ENCODE peak calls at places on chromosome 14, in four cellular contexts. G is GM12865, M is endothelial cell, Z is colonic mucosa. U is an unnamed sample.

GRCh38 chr14:68722968-68723577 is 69.8 kb downstream of the ZFP36L1 start:
- DNase-seq in Z (no peak), G (no peak), M (no peak), U (no peak)

GRCh38 chr14:73463411-73463810 is 5.1 kb upstream of the NUMB start:
- DNase-seq in G (peak), M (no peak), Z (no peak), U (no peak)

GRCh38 chr14:88614218-88614907 is 51.5 kb downstream of the ZC3H14 start:
- DNase-seq in G (peak), M (no peak), Z (no peak), U (no peak)

GRCh38 chr14:61064210-61064609 is 83.2 kb downstream of the SLC38A6 start:
- DNase-seq in Z (no peak), G (no peak), M (no peak), U (no peak)

GRCh38 chr14:105059917-105060565 is 5.2 kb downstream of the GPR132 start:
- DNase-seq in Z (no peak), M (no peak), G (no peak), U (no peak)

GRCh38 chr14:90332271-90332584 is 487 bp upstream of the NRDE2 start:
- DNase-seq in Z (no peak), G (no peak), M (no peak), U (no peak)

GRCh38 chr14:104688755-104689619 is at the start of gene INF2:
- DNase-seq in G (peak), Z (peak), M (peak), U (peak)

GRCh38 chr14:50038398-50039119 is 77.8 kb downstream of the VCPKMT start:
- DNase-seq in G (peak), M (no peak), Z (no peak), U (no peak)

GRCh38 chr14:31090872-31091764 is 64.9 kb upstream of the STRN3 start:
- DNase-seq in Z (peak), G (no peak), M (no peak), U (peak)

GRCh38 chr14:96567289-96567899 is 65.2 kb downstream of the PAPOLA start:
- DNase-seq in M (no peak), G (peak), Z (no peak), U (peak)

GRCh38 chr14:64937821-64938193 is 4.7 kb downstream of the GPX2 start:
- DNase-seq in Z (no peak), M (no peak), G (no peak), U (no peak)

GRCh38 chr14:68668028-68668427 is 124.8 kb downstream of the ZFP36L1 start:
- DNase-seq in M (no peak), Z (no peak), G (no peak), U (no peak)

GRCh38 chr14:57389646-57390036 is 745 bp upstream of the NAA30 start:
- DNase-seq in G (no peak), Z (no peak), M (peak), U (peak)

GRCh38 chr14:85482549-85482948 is 47.4 kb upstream of the FLRT2 start:
- DNase-seq in Z (no peak), M (no peak), G (no peak), U (no peak)

GRCh38 chr14:102805454-102805891 is 28.2 kb downstream of the TRAF3 start:
- DNase-seq in M (no peak), G (peak), Z (no peak), U (no peak)

GRCh38 chr14:104559769-104560585 is 19.6 kb upstream of the C14orf180 start:
- DNase-seq in M (no peak), Z (no peak), G (no peak), U (no peak)

GRCh38 chr14:22830329-22831010 is 783 bp downstream of the MRPL52 start:
- DNase-seq in M (no peak), Z (no peak), G (no peak), U (no peak)

GRCh38 chr14:55645845-55646832 is 66.1 kb downstream of the KTN1 start:
- DNase-seq in G (no peak), Z (no peak), M (no peak), U (no peak)

GRCh38 chr14:36503771-36504741 is 16.0 kb downstream of the NKX2-1 start:
- DNase-seq in Z (no peak), G (no peak), M (no peak), U (no peak)

GRCh38 chr14:81220488-81220766 is 332 bp downstream of the GTF2A1 start:
- DNase-seq in Z (no peak), M (no peak), G (no peak), U (no peak)

GRCh38 chr14:28783593-28784143 is 17.1 kb downstream of the FOXG1 start:
- DNase-seq in G (no peak), Z (no peak), M (no peak), U (no peak)

GRCh38 chr14:73124180-73124894 is 12.0 kb upstream of the PSEN1 start:
- DNase-seq in G (no peak), Z (no peak), M (no peak), U (no peak)

GRCh38 chr14:79878785-79879184 is 332.5 kb downstream of the DIO2 start:
- DNase-seq in M (no peak), Z (no peak), G (no peak), U (no peak)

GRCh38 chr14:99689266-99690236 is 5.5 kb downstream of the CYP46A1 start:
- DNase-seq in M (no peak), Z (no peak), G (no peak), U (no peak)

GRCh38 chr14:91835920-91836843 is 31.2 kb downstream of the TC2N start:
- DNase-seq in Z (peak), M (peak), G (peak), U (peak)

GRCh38 chr14:80146941-80147340 is 64.4 kb downstream of the DIO2 start:
- DNase-seq in M (no peak), Z (no peak), G (no peak), U (no peak)

GRCh38 chr14:102603293-102603907 is 11.0 kb downstream of the RCOR1 start:
- DNase-seq in M (no peak), Z (no peak), G (no peak), U (no peak)

GRCh38 chr14:81323621-81324400 is 76.3 kb downstream of the STON2 start:
- DNase-seq in G (no peak), M (peak), Z (peak), U (peak)

GRCh38 chr14:37695836-37696235 is 100.4 kb downstream of the TTC6 start:
- DNase-seq in M (no peak), Z (no peak), G (no peak), U (no peak)

GRCh38 chr14:99872786-99873440 is 79.7 kb downstream of the EML1 start:
- DNase-seq in Z (no peak), M (no peak), G (no peak), U (no peak)

GRCh38 chr14:90791481-90791880 is 24.7 kb downstream of the TTC7B start:
- DNase-seq in Z (no peak), G (no peak), M (no peak), U (no peak)

GRCh38 chr14:61603736-61604135 is 91.6 kb upstream of the HIF1A start:
- DNase-seq in Z (no peak), G (no peak), M (no peak), U (no peak)

GRCh38 chr14:102731101-102731870 is 46.0 kb upstream of the TRAF3 start:
- DNase-seq in Z (no peak), M (no peak), G (no peak), U (no peak)

GRCh38 chr14:105087963-105088811 is 23.0 kb upstream of the GPR132 start:
- DNase-seq in G (no peak), Z (peak), M (peak), U (peak)

GRCh38 chr14:34554540-34555250 is 15.2 kb upstream of the EAPP start:
- DNase-seq in G (no peak), M (no peak), Z (peak), U (no peak)

GRCh38 chr14:46198676-46199075 is 452.9 kb downstream of the RPL10L start:
- DNase-seq in G (no peak), Z (no peak), M (no peak), U (no peak)

GRCh38 chr14:69487226-69487625 is 2.7 kb downstream of the PLEKHD1 start:
- DNase-seq in Z (no peak), G (no peak), M (no peak), U (no peak)

GRCh38 chr14:91727121-91727520 is 4.8 kb downstream of the CATSPERB start:
- DNase-seq in G (no peak), Z (no peak), M (no peak), U (no peak)

GRCh38 chr14:45222485-45223262 is 30.3 kb downstream of the MIS18BP1 start:
- DNase-seq in Z (no peak), G (peak), M (no peak), U (no peak)

GRCh38 chr14:76056128-76056527 is 70.6 kb downstream of the IFT43 start:
- DNase-seq in Z (no peak), G (no peak), M (no peak), U (peak)
- TF ChIP-seq CTCF in Z (no peak), G (no peak), M (peak), U (no peak)

GRCh38 chr14:66038214-66038977 is 447.8 kb upstream of the CCDC196 start:
- DNase-seq in Z (no peak), M (no peak), G (no peak), U (peak)
- TF ChIP-seq CTCF in Z (no peak), M (no peak), G (no peak), U (no peak)

GRCh38 chr14:100904307-100905019 is 941 bp upstream of the RTL1 start:
- DNase-seq in G (no peak), Z (peak), M (peak), U (peak)
- TF ChIP-seq CTCF in G (no peak), Z (no peak), M (peak), U (no peak)

DNA sequence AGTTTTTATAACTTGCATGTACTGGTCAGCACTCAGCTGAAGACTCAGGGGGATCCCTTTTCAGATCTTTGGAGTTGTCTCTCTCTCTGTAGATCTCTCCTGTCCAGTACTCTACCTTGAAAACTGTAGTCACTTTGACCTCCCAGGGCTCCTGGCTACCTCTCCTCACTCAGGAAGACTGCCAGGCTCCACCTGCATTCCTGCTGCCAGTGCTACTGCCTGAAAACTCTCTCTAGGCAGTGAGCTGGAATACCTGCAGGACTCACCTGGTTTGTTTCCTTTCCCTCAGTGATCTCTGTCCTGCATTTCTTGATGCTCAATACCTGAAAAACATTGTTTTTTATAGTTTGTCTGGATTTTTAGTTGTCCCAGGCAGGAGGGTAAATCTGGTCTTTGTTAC is 87.4 kb downstream of the PRIMA1 start:
- DNase-seq in Z (no peak), G (no peak), M (no peak), U (no peak)
- TF ChIP-seq CTCF in Z (no peak), G (no peak), M (no peak), U (no peak)

DNA sequence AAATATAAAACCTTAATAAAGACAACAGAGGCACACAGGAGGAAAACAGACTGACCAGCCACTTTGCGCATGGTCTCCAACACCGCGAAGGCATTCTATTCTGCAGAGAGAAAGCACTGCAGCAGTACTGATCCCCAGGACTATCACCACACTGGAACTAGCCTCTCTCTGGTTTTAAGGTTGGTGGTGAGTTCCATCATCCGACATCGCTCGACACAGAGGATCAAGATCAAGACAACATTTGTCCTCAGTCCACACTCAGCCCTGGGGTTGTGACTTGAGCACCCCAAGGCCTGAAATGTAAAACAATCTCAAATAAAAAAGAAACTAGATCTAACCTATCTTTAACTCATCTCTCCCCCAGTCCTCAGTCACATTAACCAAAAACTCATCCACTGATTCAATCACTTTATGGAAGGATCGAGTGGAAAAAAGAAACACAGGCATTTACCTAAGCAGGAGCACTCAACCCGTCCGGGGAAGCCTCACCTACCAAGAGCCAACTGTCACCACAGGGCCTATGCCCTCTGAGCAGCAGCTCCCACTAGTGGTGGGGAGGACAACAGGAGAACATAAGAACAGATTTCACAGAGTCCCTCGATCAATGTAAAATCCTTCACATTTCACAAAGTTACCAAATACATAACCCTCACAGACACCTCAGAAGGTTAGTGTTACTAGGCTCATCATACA is 17.7 kb downstream of the STXBP6 start:
- DNase-seq in Z (no peak), M (no peak), G (peak), U (peak)
- TF ChIP-seq CTCF in Z (no peak), M (no peak), G (peak), U (no peak)

GRCh38 chr14:74572829-74573360 is 39.1 kb downstream of the LTBP2 start:
- DNase-seq in G (no peak), M (no peak), Z (no peak), U (no peak)

GRCh38 chr14:74574092-74574438 is 38.0 kb downstream of the LTBP2 start:
- DNase-seq in G (no peak), M (no peak), Z (no peak), U (no peak)

GRCh38 chr14:74574706-74575105 is 37.3 kb downstream of the LTBP2 start:
- DNase-seq in M (no peak), G (no peak), Z (no peak), U (no peak)

GRCh38 chr14:74571901-74572828 is 39.9 kb downstream of the LTBP2 start:
- DNase-seq in G (no peak), M (no peak), Z (no peak), U (peak)

DNA sequence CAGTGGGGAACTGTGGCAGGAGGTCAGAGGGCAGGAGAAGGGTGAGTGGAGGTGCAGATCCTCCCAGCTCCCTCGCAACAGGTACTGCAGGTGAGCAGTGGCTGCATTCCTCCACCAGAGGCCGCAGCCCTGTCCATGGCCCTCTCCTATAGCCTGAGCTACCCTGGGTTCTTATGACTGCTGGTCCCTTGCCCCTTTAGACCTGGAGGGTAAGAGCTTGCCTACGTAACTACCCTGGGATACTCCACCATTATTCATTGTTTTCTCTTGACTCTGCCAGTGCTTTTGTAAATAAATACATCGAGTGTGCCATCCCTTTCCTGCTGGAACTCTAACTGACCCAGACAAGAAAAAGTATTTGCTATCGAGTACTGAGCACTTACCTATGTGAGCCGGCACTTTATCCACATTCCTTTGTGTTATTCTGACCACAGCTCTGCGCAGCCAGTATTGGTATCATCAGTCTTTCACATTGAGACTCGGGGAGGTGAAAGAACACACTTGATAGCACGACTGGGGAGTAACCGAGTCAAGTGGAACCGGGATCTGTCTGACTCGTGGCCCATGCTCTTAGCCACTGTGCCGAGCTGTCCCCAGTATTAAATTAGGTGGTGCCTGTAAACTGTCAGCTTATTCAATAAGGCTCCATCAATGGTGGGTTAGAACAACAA is 38.5 kb downstream of the LTBP2 start:
- DNase-seq in Z (no peak), M (no peak), G (no peak), U (peak)
- TF ChIP-seq CTCF in Z (no peak), M (peak), G (no peak), U (peak)

GRCh38 chr14:71734076-71734475 is 198.2 kb upstream of the RGS6 start:
- DNase-seq in M (no peak), Z (no peak), G (no peak), U (no peak)

GRCh38 chr14:71745072-71745471 is 187.2 kb upstream of the RGS6 start:
- DNase-seq in Z (no peak), G (no peak), M (no peak), U (no peak)

GRCh38 chr14:71742491-71742890 is 189.7 kb upstream of the RGS6 start:
- DNase-seq in G (no peak), Z (no peak), M (no peak), U (no peak)

GRCh38 chr14:71739273-71739990 is 192.8 kb upstream of the RGS6 start:
- DNase-seq in M (peak), G (no peak), Z (peak), U (peak)
- TF ChIP-seq CTCF in M (no peak), G (no peak), Z (no peak), U (no peak)

GRCh38 chr14:20855652-20856291 is 35.4 kb upstream of the RNASE3 start:
- DNase-seq in G (peak), M (peak), Z (peak), U (peak)
- TF ChIP-seq CTCF in G (peak), M (peak), Z (peak), U (peak)